ENCODE peak calls at places on chromosomes 11 and 22, in seven cellular contexts. J is mesenchymal stem cell, V is H1, H is IMR-90, T is H9, B is mesendoderm, O is trophoblast cell. P is an unnamed sample.

GRCh38 chr22:20138868-20139267 is 7.3 kb downstream of the ZDHHC8 start:
- DNase-seq in V (no peak), B (no peak), H (no peak), O (no peak), T (no peak), J (no peak), P (no peak)

GRCh38 chr22:20465759-20466077 is 28.1 kb upstream of the SCARF2 start:
- DNase-seq in O (no peak), J (no peak), H (no peak), T (no peak), B (no peak), V (no peak), P (no peak)

GRCh38 chr11:8098361-8098760 is 17.4 kb downstream of the TUB start:
- DNase-seq in H (peak; percentile 77), T (no peak), V (no peak), J (no peak), B (peak; percentile 78), O (peak; percentile 5), P (no peak)

GRCh38 chr11:123143921-123144320 is 51.1 kb downstream of the CLMP start:
- DNase-seq in H (no peak), O (no peak), V (no peak), J (no peak), B (no peak), T (no peak), P (no peak)

GRCh38 chr22:49008682-49009235 is 818.9 kb downstream of the BRD1 start:
- DNase-seq in V (peak; percentile 33), H (no peak), T (peak; percentile 14), O (no peak), B (no peak), J (no peak), P (no peak)

GRCh38 chr22:49966716-49967332 is 6.3 kb downstream of the PIM3 start:
- DNase-seq in H (no peak), B (no peak), T (peak; percentile 32), O (peak; percentile 50), J (peak; percentile 85), V (peak; percentile 52), P (no peak)

GRCh38 chr11:123745764-123746451 is 4.4 kb upstream of the ZNF202 start:
- DNase-seq in B (peak; percentile 73), T (peak; percentile 45), O (no peak), H (no peak), V (no peak), J (no peak), P (no peak)

GRCh38 chr22:37288521-37288920 is 6.2 kb downstream of the CYTH4 start:
- DNase-seq in J (no peak), V (no peak), O (no peak), B (no peak), T (no peak), H (no peak), P (no peak)

GRCh38 chr11:83449338-83449913 is 163.3 kb upstream of the CCDC90B start:
- DNase-seq in B (no peak), V (no peak), T (no peak), J (no peak), O (peak; percentile 72), H (no peak), P (no peak)

GRCh38 chr11:102882389-102883024 is 7.7 kb upstream of the MMP12 start:
- DNase-seq in B (no peak), V (no peak), T (no peak), J (peak; percentile 34), O (peak; percentile 43), H (peak; percentile 48), P (no peak)

GRCh38 chr11:82865841-82866240 is 34.4 kb downstream of the PRCP start:
- DNase-seq in J (peak; percentile 23), V (no peak), T (no peak), H (peak; percentile 31), O (no peak), B (no peak), P (no peak)

GRCh38 chr11:66966351-66966750 is 8.2 kb upstream of the PC start:
- DNase-seq in T (no peak), J (no peak), B (no peak), V (no peak), O (no peak), H (no peak), P (no peak)

GRCh38 chr11:87466228-87466627 is 428.5 kb downstream of the TMEM135 start:
- DNase-seq in O (no peak), H (peak; percentile 55), V (no peak), J (peak; percentile 2), B (no peak), T (no peak), P (no peak)

GRCh38 chr11:66112041-66112491 is 42.0 kb downstream of the PACS1 start:
- DNase-seq in H (no peak), B (peak; percentile 70), T (peak; percentile 48), V (no peak), J (no peak), O (no peak), P (no peak)

GRCh38 chr11:112797653-112798293 is 163.4 kb upstream of the NCAM1 start:
- DNase-seq in O (peak; percentile 51), T (peak; percentile 82), V (peak; percentile 85), J (peak; percentile 6), B (peak; percentile 84), H (no peak), P (peak; percentile 35)

GRCh38 chr11:124442442-124442841 is 3.1 kb downstream of the OR8B8 start:
- DNase-seq in H (no peak), J (no peak), O (no peak), T (no peak), V (no peak), B (peak; percentile 4), P (no peak)

GRCh38 chr22:41571786-41572185 is 11.0 kb downstream of the CSDC2 start:
- DNase-seq in J (no peak), H (no peak), B (no peak), V (no peak), O (no peak), T (no peak), P (no peak)

GRCh38 chr11:8832571-8833260 is 78.3 kb upstream of the AKIP1 start:
- DNase-seq in J (peak; percentile 86), B (peak; percentile 87), T (peak; percentile 49), O (peak; percentile 94), V (no peak), H (peak; percentile 83), P (no peak)

GRCh38 chr11:125517116-125517804 is 21.2 kb upstream of the FEZ1 start:
- DNase-seq in T (peak; percentile 95), O (peak; percentile 10), H (peak; percentile 86), B (peak; percentile 99), J (peak; percentile 88), V (peak; percentile 76), P (peak; percentile 94)

GRCh38 chr11:10303558-10304363 is 1.1 kb upstream of the ADM start:
- DNase-seq in B (peak; percentile 93), H (peak; percentile 68), J (peak; percentile 79), O (peak; percentile 96), V (peak; percentile 68), T (peak; percentile 52), P (no peak)

GRCh38 chr11:35223429-35223828 is 84.5 kb downstream of the CD44 start:
- DNase-seq in H (peak; percentile 62), T (no peak), O (peak; percentile 11), J (peak; percentile 89), B (peak; percentile 27), V (no peak), P (no peak)

GRCh38 chr22:46299101-46299500 is 2.4 kb downstream of the GTSE1 start:
- DNase-seq in T (no peak), O (no peak), B (no peak), H (no peak), V (no peak), J (no peak), P (no peak)

GRCh38 chr22:26573026-26573662 is 16.8 kb downstream of the TPST2 start:
- DNase-seq in J (peak; percentile 56), B (no peak), H (peak; percentile 48), V (no peak), T (no peak), O (peak; percentile 12), P (no peak)

GRCh38 chr11:50070389-50070788 is 37.7 kb downstream of the OR4C45 start:
- DNase-seq in J (no peak), O (no peak), V (no peak), B (no peak), T (no peak), H (no peak), P (no peak)
- H3K23ac ChIP-seq in J (no peak overlapping the region), O (no peak overlapping the region), V (no peak overlapping the region), B (no peak overlapping the region), T (no peak overlapping the region), H (no peak overlapping the region), P (no peak overlapping the region)

GRCh38 chr22:45217806-45218205 is 22.9 kb downstream of the KIAA0930 start:
- DNase-seq in V (no peak), J (no peak), T (no peak), H (no peak), O (no peak), B (no peak), P (no peak)

GRCh38 chr22:45212992-45213751 is 27.5 kb downstream of the KIAA0930 start:
- DNase-seq in O (peak; percentile 35), T (no peak), B (no peak), H (peak; percentile 81), V (no peak), J (peak; percentile 88), P (no peak)

GRCh38 chr22:45217345-45217744 is 23.3 kb downstream of the KIAA0930 start:
- DNase-seq in B (no peak), T (no peak), O (peak; percentile 54), J (no peak), H (no peak), V (no peak), P (no peak)

GRCh38 chr22:45218974-45219373 is 21.7 kb downstream of the KIAA0930 start:
- DNase-seq in B (peak; percentile 34), H (peak; percentile 37), V (no peak), O (peak; percentile 95), T (no peak), J (peak; percentile 62), P (no peak)

GRCh38 chr22:45216133-45217003 is 24.3 kb downstream of the KIAA0930 start:
- DNase-seq in B (peak; percentile 75), H (peak; percentile 98), V (no peak), T (peak; percentile 64), J (peak; percentile 92), O (peak; percentile 82), P (no peak)
- H3K23ac ChIP-seq in B (peak overlapping the region; percentile 36), H (peak overlapping the region; percentile 16), V (no peak overlapping the region), T (no peak overlapping the region), J (no peak overlapping the region), O (no peak overlapping the region), P (no peak overlapping the region)

GRCh38 chr11:86148339-86148738 is 79.5 kb upstream of the PICALM start:
- DNase-seq in H (no peak), O (no peak), T (no peak), J (no peak), B (peak; percentile 32), V (no peak), P (no peak)
- H3K23ac ChIP-seq in H (no peak overlapping the region), O (no peak overlapping the region), T (no peak overlapping the region), J (no peak overlapping the region), B (no peak overlapping the region), V (no peak overlapping the region), P (no peak overlapping the region)

DNA sequence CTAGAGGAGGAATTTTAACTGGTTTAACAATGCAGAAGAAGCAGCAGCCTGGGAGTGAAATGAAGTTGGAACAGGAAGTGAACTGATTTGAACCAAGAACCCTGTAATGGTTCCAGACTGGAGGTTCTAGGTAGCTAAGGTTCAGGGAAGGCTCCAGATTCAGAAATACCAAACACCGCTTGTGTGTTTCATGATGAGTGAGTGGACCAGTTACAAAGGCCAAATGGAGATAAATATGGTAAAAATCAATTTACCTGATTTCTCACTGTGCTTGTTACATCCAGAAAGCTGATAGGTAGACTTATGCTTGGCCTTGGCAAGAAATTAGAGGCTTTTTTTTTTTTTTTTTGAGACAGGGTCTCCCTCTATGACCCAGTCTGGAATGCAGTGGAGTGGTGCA is 12.9 kb downstream of the ATG13 start:
- DNase-seq in J (no peak), O (no peak), V (no peak), T (no peak), H (no peak), B (no peak), P (no peak)
- H3K23ac ChIP-seq in J (no peak overlapping the region), O (no peak overlapping the region), V (no peak overlapping the region), T (no peak overlapping the region), H (no peak overlapping the region), B (no peak overlapping the region), P (no peak overlapping the region)